ENCODE peak calls at places on chromosome 5, in five cellular contexts. V is spleen, P is GM12892, O is sigmoid colon, A is GM12891. N is an unnamed sample.

GRCh38 chr5:139821806-139822552 is 26.4 kb downstream of the PSD2 start:
- DNase-seq in V (no peak), P (no peak), O (peak), A (no peak), N (no peak)

GRCh38 chr5:68053202-68053601 is 162.4 kb upstream of the PIK3R1 start:
- DNase-seq in V (no peak), P (no peak), O (no peak), A (no peak), N (peak)

GRCh38 chr5:173794901-173795416 is 93.2 kb upstream of the CPEB4 start:
- DNase-seq in V (no peak), P (no peak), O (no peak), A (no peak), N (no peak)

GRCh38 chr5:87653242-87653641 is 240.5 kb upstream of the CCNH start:
- DNase-seq in V (no peak), P (no peak), O (no peak), A (no peak), N (no peak)

GRCh38 chr5:122291000-122291592 is 20.9 kb upstream of the SNCAIP start:
- DNase-seq in V (no peak), P (no peak), O (no peak), A (no peak), N (no peak)

GRCh38 chr5:131968396-131968954 is 23.0 kb upstream of the MEIKIN start:
- DNase-seq in V (no peak), P (no peak), O (no peak), A (no peak), N (no peak)

GRCh38 chr5:91223886-91224285 is 159.2 kb downstream of the ARRDC3 start:
- DNase-seq in V (no peak), P (no peak), O (no peak), A (no peak), N (no peak)

GRCh38 chr5:115417076-115417475 is 120.6 kb upstream of the CCDC112 start:
- DNase-seq in V (no peak), P (no peak), O (no peak), A (no peak), N (no peak)

GRCh38 chr5:995318-995717 is 13.3 kb upstream of the NKD2 start:
- DNase-seq in V (no peak), P (peak), O (no peak), A (no peak), N (no peak)

GRCh38 chr5:13574634-13575033 is 369.9 kb downstream of the DNAH5 start:
- DNase-seq in V (no peak), P (no peak), O (no peak), A (no peak), N (no peak)

GRCh38 chr5:143968071-143968878 is 156.3 kb downstream of the HMHB1 start:
- DNase-seq in V (no peak), P (no peak), O (no peak), A (no peak), N (peak)

GRCh38 chr5:126414874-126415502 is 8.2 kb upstream of the GRAMD2B start:
- DNase-seq in V (no peak), P (no peak), O (peak), A (no peak), N (peak)

GRCh38 chr5:78666041-78666444 is 17.5 kb upstream of the LHFPL2 start:
- DNase-seq in V (no peak), P (no peak), O (no peak), A (no peak), N (no peak)

GRCh38 chr5:13378073-13378472 is 566.4 kb downstream of the DNAH5 start:
- DNase-seq in V (no peak), P (no peak), O (no peak), A (no peak), N (peak)

GRCh38 chr5:135810188-135810943 is 24.1 kb upstream of the SLC25A48 start:
- DNase-seq in V (no peak), P (no peak), O (peak), A (no peak), N (no peak)

GRCh38 chr5:167819406-167819805 is 472.0 kb upstream of the WWC1 start:
- DNase-seq in V (no peak), P (no peak), O (no peak), A (no peak), N (no peak)

GRCh38 chr5:154972476-154973080 is 31.7 kb downstream of the MRPL22 start:
- DNase-seq in V (no peak), P (no peak), O (no peak), A (no peak), N (peak)

GRCh38 chr5:107820339-107820880 is 149.7 kb upstream of the EFNA5 start:
- DNase-seq in V (no peak), P (no peak), O (no peak), A (no peak), N (no peak)

GRCh38 chr5:59732301-59732700 is 161.2 kb downstream of the PDE4D start:
- DNase-seq in V (no peak), P (no peak), O (no peak), A (no peak), N (peak)

GRCh38 chr5:38725419-38725865 is 120.4 kb upstream of the OSMR start:
- DNase-seq in V (no peak), P (no peak), O (no peak), A (no peak), N (no peak)

GRCh38 chr5:132692632-132692967 is 18.8 kb downstream of the IL4 start:
- DNase-seq in V (no peak), P (no peak), O (no peak), A (no peak), N (no peak)

GRCh38 chr5:148653840-148654781 is at the start of gene HTR4:
- DNase-seq in V (no peak), P (no peak), O (peak), A (no peak), N (no peak)

GRCh38 chr5:154707641-154708040 is 47.5 kb upstream of the LARP1 start:
- DNase-seq in V (no peak), P (no peak), O (no peak), A (no peak), N (no peak)

GRCh38 chr5:45507174-45507573 is 189.0 kb downstream of the HCN1 start:
- DNase-seq in V (no peak), P (no peak), O (no peak), A (no peak), N (peak)

GRCh38 chr5:133890776-133891280 is 77.6 kb downstream of the C5orf15 start:
- DNase-seq in V (peak), P (no peak), O (peak), A (no peak), N (no peak)

GRCh38 chr5:38029431-38030065 is 189.7 kb upstream of the GDNF start:
- DNase-seq in V (no peak), P (no peak), O (no peak), A (no peak), N (no peak)

GRCh38 chr5:120035815-120036577 is 406.6 kb downstream of the FAM170A start:
- DNase-seq in V (no peak), P (no peak), O (no peak), A (no peak), N (no peak)

GRCh38 chr5:179323026-179323571 is 22.2 kb downstream of the ADAMTS2 start:
- DNase-seq in V (peak), P (no peak), O (peak), A (no peak), N (no peak)

GRCh38 chr5:102856374-102856748 is 101.3 kb downstream of the PAM start:
- DNase-seq in V (no peak), P (no peak), O (no peak), A (no peak), N (peak)

GRCh38 chr5:17042041-17042440 is 106.0 kb upstream of the MYO10 start:
- DNase-seq in V (no peak), P (no peak), O (no peak), A (no peak), N (no peak)

GRCh38 chr5:141475625-141476131 is at the start of gene PCDHGC3:
- DNase-seq in V (peak), P (peak), O (peak), A (peak), N (peak)

GRCh38 chr5:139273572-139274264 is 19.8 kb upstream of the MATR3 start:
- DNase-seq in V (peak), P (peak), O (peak), A (peak), N (peak)

DNA sequence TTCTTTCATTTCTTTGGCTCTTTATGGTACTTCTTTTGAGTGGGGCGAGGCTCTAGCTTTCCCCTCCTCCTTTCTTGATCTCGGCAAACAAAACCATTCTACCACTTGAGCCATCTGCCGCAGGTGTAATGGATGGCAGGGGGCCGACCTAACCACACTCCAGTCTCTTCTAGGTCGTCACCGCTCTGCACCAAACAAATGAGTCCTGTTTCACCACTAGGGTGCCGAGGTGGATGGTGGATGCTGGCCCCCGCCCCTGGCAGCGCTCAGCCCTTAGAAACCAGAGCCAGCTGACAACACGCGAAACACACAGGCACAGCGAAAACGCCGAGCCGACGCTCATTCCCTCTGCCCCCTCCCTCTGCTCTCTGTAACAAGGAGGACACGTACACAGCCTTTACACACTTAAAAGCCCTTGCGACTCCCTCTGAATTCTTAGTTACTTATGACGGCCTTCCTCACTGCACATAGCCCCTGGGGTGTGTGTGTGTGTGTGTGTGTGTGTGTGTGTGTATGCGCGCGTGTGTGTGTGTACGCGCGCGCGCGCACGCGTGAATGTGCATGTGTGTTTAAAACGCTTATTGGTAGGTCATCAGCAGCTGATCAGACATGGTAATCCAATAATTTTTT is 199.4 kb downstream of the MEF2C start:
- DNase-seq in V (no peak), P (no peak), O (no peak), A (no peak), N (no peak)
- TF ChIP-seq POLR2AphosphoS5 in V (no peak), P (no peak), O (no peak), A (no peak), N (no peak)

GRCh38 chr5:32027717-32028321 is 146.3 kb downstream of the GOLPH3 start:
- DNase-seq in V (peak), P (no peak), O (peak), A (no peak), N (peak)
- TF ChIP-seq POLR2AphosphoS5 in V (peak), P (no peak), O (peak), A (no peak), N (no peak)

DNA sequence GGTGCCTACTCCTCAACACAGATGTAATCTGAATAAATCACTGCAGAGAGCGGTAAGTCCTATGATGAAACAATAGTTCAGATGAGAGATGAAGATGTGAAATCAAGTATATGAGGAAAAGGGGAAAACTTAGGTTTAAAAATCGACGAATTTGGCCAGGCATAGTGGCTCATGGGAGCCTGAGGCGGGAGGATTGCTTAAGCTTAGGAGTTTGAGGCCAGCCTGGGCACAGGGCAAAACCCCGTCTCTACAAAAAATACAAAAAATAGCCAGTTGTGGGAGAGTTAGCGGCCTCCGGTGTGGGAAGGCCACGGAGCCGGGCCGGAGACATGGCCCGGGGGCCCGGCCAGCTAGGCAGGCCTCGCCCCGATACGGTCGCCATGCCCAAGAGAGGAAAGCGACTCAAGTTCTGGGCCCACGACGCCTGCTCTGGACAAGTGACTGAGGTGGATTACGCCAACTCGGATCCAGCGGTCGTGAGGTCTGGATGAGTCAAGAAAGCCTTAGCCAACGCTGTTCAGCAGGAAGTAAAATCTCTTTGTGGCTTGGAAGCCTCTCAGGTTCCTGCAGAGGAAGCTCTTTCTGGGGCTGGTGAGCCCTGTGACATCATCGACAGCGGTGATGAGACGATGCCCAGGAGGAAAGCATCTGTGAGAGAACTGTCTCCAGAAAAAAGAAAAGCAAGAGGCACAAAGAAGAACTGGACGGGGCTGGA is 62.8 kb upstream of the SUB1 start:
- DNase-seq in V (peak), P (no peak), O (no peak), A (no peak), N (no peak)
- TF ChIP-seq POLR2AphosphoS5 in V (peak), P (no peak), O (no peak), A (no peak), N (no peak)

DNA sequence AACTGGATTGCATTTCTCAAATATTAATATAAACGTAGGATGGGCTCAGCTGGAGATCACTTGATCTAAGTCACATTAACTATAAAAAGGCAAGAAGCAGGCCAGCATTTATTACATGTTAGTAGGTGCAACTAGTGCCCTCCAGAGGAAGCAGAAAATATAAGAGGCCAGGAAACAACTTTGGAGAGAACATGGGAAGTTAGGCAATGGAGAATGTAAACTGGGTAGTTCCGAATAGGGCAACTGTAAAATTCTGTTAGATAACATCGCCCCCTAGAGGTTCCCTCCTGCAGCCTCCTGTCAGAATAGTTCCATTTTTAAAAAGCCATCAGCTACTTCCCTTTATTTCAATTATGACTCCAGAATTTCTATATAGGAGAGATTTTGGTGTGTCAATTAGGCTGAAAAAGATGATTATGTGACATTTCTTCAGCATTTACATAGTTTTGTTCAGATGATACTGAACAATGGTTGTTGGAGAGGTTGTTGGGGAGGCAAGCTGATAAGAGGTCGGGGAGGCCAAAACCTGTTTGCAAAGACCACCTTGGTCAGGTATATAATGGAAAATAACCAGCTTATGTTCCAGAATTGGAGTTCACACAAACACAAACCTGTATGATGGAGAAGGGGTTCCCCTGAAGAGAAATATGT is 22.4 kb downstream of the CCL28 start:
- DNase-seq in V (no peak), P (no peak), O (no peak), A (no peak), N (peak)
- TF ChIP-seq POLR2AphosphoS5 in V (no peak), P (no peak), O (no peak), A (no peak), N (no peak)

DNA sequence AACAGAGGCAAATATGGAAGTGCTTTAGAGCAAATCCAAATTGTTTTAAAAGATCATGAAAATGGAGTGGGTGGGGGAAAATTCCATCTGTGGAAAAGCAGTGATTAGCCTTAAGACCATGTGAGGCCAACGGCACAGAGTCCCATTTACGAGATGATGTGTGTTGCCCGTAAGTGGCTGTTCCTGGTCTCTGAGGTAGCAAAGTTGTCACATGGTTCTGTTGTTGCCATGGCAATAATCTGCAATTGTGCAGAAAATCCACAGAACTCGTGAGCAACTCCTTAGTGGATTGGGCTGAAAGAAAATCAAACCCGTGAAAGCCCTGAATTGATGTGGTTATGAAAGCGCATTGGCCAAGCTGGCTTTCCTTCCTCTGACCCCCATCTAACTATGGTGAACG is 614.7 kb downstream of the EBF1 start:
- DNase-seq in V (no peak), P (no peak), O (no peak), A (no peak), N (no peak)
- TF ChIP-seq POLR2AphosphoS5 in V (no peak), P (no peak), O (no peak), A (no peak), N (no peak)

GRCh38 chr5:150263801-150264621 is 25.6 kb downstream of the CAMK2A start:
- DNase-seq in V (no peak), P (no peak), O (peak), A (no peak), N (peak)
- TF ChIP-seq POLR2AphosphoS5 in V (no peak), P (no peak), O (no peak), A (no peak), N (no peak)

GRCh38 chr5:170270670-170271069 is 26.9 kb downstream of the LCP2 start:
- DNase-seq in V (no peak), P (no peak), O (no peak), A (no peak), N (no peak)
- TF ChIP-seq POLR2AphosphoS5 in V (peak), P (no peak), O (no peak), A (no peak), N (no peak)

GRCh38 chr5:31504520-31504919 is 27.4 kb downstream of the DROSHA start:
- DNase-seq in V (no peak), P (no peak), O (no peak), A (no peak), N (no peak)
- TF ChIP-seq POLR2AphosphoS5 in V (no peak), P (no peak), O (no peak), A (no peak), N (no peak)

GRCh38 chr5:106755789-106756188 is 914.9 kb downstream of the EFNA5 start:
- DNase-seq in V (peak), P (no peak), O (no peak), A (no peak), N (no peak)

GRCh38 chr5:106755066-106755465 is 915.7 kb downstream of the EFNA5 start:
- DNase-seq in V (no peak), P (no peak), O (no peak), A (no peak), N (no peak)

DNA sequence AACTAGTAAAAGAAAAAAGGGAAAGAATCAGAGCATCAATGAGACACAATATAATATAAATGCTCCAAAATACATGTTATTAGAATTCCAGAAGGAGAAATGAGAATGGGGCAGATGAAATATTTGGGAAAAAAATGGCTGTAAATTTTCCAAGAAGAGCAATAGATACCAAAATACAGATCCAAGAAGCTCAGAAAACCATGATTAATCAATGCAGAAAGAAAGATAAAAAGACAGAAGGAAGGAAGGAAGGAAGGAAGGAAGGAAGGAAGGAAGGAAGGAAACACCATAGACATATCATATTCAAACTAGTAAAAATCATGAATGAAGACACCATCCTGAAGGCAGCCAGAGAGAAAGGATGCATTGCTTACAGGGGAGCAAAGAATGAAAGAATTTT is 920.9 kb downstream of the EFNA5 start:
- DNase-seq in V (no peak), P (no peak), O (no peak), A (no peak), N (no peak)
- TF ChIP-seq POLR2AphosphoS5 in V (no peak), P (no peak), O (no peak), A (no peak), N (no peak)

DNA sequence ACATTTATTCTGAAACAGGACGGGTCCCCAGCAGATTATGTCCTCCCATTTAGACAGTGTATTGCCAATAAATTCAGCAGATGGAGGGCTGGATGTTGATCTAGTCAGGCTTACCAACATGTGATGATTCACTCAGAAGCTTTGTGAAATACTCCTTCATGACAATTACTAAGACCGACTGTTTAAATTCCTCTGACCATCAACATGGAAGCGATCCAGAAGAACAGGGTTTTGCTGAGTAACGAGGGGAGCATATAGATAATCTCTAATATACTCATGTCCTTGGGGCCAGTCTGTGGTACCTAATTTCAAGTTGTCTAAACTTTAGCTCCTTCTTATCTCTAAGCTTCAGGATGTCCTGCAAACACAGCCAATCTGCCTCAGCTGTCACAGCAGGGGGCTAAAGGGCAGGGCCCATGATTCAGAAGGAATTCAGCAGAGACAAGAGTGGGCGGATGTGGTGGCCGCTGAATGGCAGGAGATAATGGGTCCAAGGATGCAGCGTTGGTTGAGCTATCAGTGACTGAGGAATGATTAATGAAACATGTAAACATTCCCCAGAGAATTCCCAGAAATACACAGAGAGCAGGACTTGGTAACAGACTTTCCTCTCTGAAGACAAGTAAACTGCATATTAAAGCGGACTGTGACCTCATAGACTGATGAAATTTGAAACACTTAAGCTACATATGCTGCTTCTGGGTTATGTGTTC is 109.4 kb downstream of the ANKRD55 start:
- DNase-seq in V (peak), P (no peak), O (peak), A (no peak), N (peak)
- TF ChIP-seq POLR2AphosphoS5 in V (peak), P (no peak), O (peak), A (no peak), N (peak)